ENCODE peak calls at places on chromosomes 7 and 10, in six cellular contexts. One of them, this sample, is unnamed.

GRCh38 chr10:125868372-125868975 is 12.6 kb downstream of the DHX32 start:
- DNase-seq in H9: no peak
- DNase-seq in mesendoderm: peak
- DNase-seq in IMR-90: peak
- DNase-seq in neuronal stem cell: no peak
- DNase-seq in trophoblast cell: peak
- DNase-seq in this sample: peak

GRCh38 chr10:78740976-78741375 is 327.8 kb upstream of the ZMIZ1 start:
- DNase-seq in H9: no peak
- DNase-seq in mesendoderm: no peak
- DNase-seq in IMR-90: no peak
- DNase-seq in neuronal stem cell: no peak
- DNase-seq in trophoblast cell: no peak
- DNase-seq in this sample: no peak

GRCh38 chr10:102452672-102453340 is 1.5 kb upstream of the C10orf95 start:
- DNase-seq in H9: no peak
- DNase-seq in mesendoderm: peak
- DNase-seq in IMR-90: peak
- DNase-seq in neuronal stem cell: no peak
- DNase-seq in trophoblast cell: peak
- DNase-seq in this sample: peak

GRCh38 chr7:120114626-120115025 is 158.3 kb upstream of the KCND2 start:
- DNase-seq in H9: no peak
- DNase-seq in mesendoderm: no peak
- DNase-seq in IMR-90: no peak
- DNase-seq in neuronal stem cell: no peak
- DNase-seq in trophoblast cell: no peak
- DNase-seq in this sample: no peak

GRCh38 chr7:2087744-2088143 is 145.0 kb downstream of the MAD1L1 start:
- DNase-seq in H9: no peak
- DNase-seq in mesendoderm: no peak
- DNase-seq in IMR-90: no peak
- DNase-seq in neuronal stem cell: no peak
- DNase-seq in trophoblast cell: no peak
- DNase-seq in this sample: no peak

GRCh38 chr7:130838738-130839137 is 104.7 kb upstream of the KLF14 start:
- DNase-seq in H9: no peak
- DNase-seq in mesendoderm: no peak
- DNase-seq in IMR-90: peak
- DNase-seq in neuronal stem cell: no peak
- DNase-seq in trophoblast cell: peak
- DNase-seq in this sample: peak

GRCh38 chr10:43647576-43647975 is 1.1 kb downstream of the ZNF32 start:
- DNase-seq in H9: no peak
- DNase-seq in mesendoderm: no peak
- DNase-seq in IMR-90: no peak
- DNase-seq in neuronal stem cell: no peak
- DNase-seq in trophoblast cell: peak
- DNase-seq in this sample: no peak

GRCh38 chr7:43199761-43200160 is 87.3 kb downstream of the HECW1 start:
- DNase-seq in H9: no peak
- DNase-seq in mesendoderm: no peak
- DNase-seq in IMR-90: peak
- DNase-seq in neuronal stem cell: no peak
- DNase-seq in trophoblast cell: no peak
- DNase-seq in this sample: peak

GRCh38 chr7:97307521-97308108 is 190.1 kb downstream of the SDHAF3 start:
- DNase-seq in H9: no peak
- DNase-seq in mesendoderm: no peak
- DNase-seq in IMR-90: peak
- DNase-seq in neuronal stem cell: no peak
- DNase-seq in trophoblast cell: no peak
- DNase-seq in this sample: peak

GRCh38 chr7:74002474-74003017 is 25.4 kb upstream of the ELN start:
- DNase-seq in H9: no peak
- DNase-seq in mesendoderm: no peak
- DNase-seq in IMR-90: peak
- DNase-seq in neuronal stem cell: no peak
- DNase-seq in trophoblast cell: no peak
- DNase-seq in this sample: peak

GRCh38 chr7:129607471-129608120 is 3.9 kb upstream of the NRF1 start:
- DNase-seq in H9: peak
- DNase-seq in mesendoderm: peak
- DNase-seq in IMR-90: no peak
- DNase-seq in neuronal stem cell: no peak
- DNase-seq in trophoblast cell: peak
- DNase-seq in this sample: peak

GRCh38 chr7:17690030-17690429 is 250.3 kb downstream of the SNX13 start:
- DNase-seq in H9: no peak
- DNase-seq in mesendoderm: no peak
- DNase-seq in IMR-90: peak
- DNase-seq in neuronal stem cell: no peak
- DNase-seq in trophoblast cell: peak
- DNase-seq in this sample: peak

GRCh38 chr7:123865517-123866117 is 20.6 kb downstream of the HYAL4 start:
- DNase-seq in H9: peak
- DNase-seq in mesendoderm: peak
- DNase-seq in IMR-90: peak
- DNase-seq in neuronal stem cell: peak
- DNase-seq in trophoblast cell: peak
- DNase-seq in this sample: peak

GRCh38 chr7:87416682-87417587 is 58.5 kb downstream of the ABCB4 start:
- DNase-seq in H9: no peak
- DNase-seq in mesendoderm: peak
- DNase-seq in IMR-90: peak
- DNase-seq in neuronal stem cell: peak
- DNase-seq in trophoblast cell: peak
- DNase-seq in this sample: peak

GRCh38 chr7:112336261-112336660 is 114.0 kb upstream of the IFRD1 start:
- DNase-seq in H9: no peak
- DNase-seq in mesendoderm: no peak
- DNase-seq in IMR-90: no peak
- DNase-seq in neuronal stem cell: no peak
- DNase-seq in trophoblast cell: no peak
- DNase-seq in this sample: no peak

GRCh38 chr10:52172581-52172980 is 141.5 kb upstream of the DKK1 start:
- DNase-seq in H9: no peak
- DNase-seq in mesendoderm: peak
- DNase-seq in IMR-90: peak
- DNase-seq in neuronal stem cell: no peak
- DNase-seq in trophoblast cell: peak
- DNase-seq in this sample: peak

GRCh38 chr10:68088744-68089143 is 13.7 kb upstream of the HERC4 start:
- DNase-seq in H9: no peak
- DNase-seq in mesendoderm: no peak
- DNase-seq in IMR-90: peak
- DNase-seq in neuronal stem cell: no peak
- DNase-seq in trophoblast cell: no peak
- DNase-seq in this sample: no peak

DNA sequence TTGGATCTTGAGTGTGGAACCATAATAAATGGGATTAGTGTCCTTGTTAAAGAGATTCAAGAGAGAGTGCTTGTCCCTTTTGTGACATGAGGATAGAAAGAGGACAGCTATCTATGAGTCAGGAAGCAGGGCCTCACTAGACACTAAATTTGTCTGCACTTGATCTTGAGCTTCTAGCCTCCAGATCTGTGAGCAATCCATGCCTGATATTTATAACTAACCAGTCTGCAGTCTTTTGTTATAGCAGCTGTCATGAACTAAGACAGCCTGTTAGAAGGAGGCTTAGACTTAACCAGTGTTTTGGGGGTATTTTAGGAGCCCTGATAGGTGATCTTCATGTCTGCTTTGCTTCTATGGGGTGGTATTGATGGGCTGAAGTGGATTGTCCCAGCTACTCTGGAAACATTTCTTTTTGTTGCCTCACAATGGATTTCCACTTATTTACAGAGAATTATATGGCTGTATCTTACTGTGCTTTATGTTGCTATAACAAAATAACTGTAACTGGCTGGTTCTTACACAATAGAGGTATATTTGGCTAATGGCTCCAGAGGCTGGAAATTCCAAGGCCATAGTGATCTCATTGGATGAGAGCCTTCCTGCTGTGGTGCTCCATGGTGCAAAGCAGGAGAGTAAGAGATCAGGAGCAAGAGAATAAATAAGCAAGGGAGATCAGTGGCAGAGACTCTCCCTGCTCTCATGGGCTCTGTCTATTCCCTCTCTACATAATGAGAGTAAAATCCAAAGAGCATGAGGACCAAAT is 23.4 kb upstream of the AKR1C3 start:
- DNase-seq in H9: no peak
- DNase-seq in mesendoderm: no peak
- DNase-seq in IMR-90: peak
- DNase-seq in neuronal stem cell: no peak
- DNase-seq in trophoblast cell: no peak
- DNase-seq in this sample: peak
- H3K27ac ChIP-seq in H9: no peak
- H3K27ac ChIP-seq in mesendoderm: no peak
- H3K27ac ChIP-seq in IMR-90: peak
- H3K27ac ChIP-seq in neuronal stem cell: peak
- H3K27ac ChIP-seq in trophoblast cell: peak
- H3K27ac ChIP-seq in this sample: peak

GRCh38 chr7:427506-428103 is 92.0 kb downstream of the PDGFA start:
- DNase-seq in H9: no peak
- DNase-seq in mesendoderm: no peak
- DNase-seq in IMR-90: no peak
- DNase-seq in neuronal stem cell: no peak
- DNase-seq in trophoblast cell: no peak
- DNase-seq in this sample: no peak

GRCh38 chr7:424301-424935 is 95.2 kb downstream of the PDGFA start:
- DNase-seq in H9: no peak
- DNase-seq in mesendoderm: no peak
- DNase-seq in IMR-90: no peak
- DNase-seq in neuronal stem cell: no peak
- DNase-seq in trophoblast cell: no peak
- DNase-seq in this sample: no peak

GRCh38 chr7:426510-426909 is 93.1 kb downstream of the PDGFA start:
- DNase-seq in H9: no peak
- DNase-seq in mesendoderm: no peak
- DNase-seq in IMR-90: no peak
- DNase-seq in neuronal stem cell: no peak
- DNase-seq in trophoblast cell: no peak
- DNase-seq in this sample: no peak

GRCh38 chr7:424961-425793 is 94.5 kb downstream of the PDGFA start:
- DNase-seq in H9: no peak
- DNase-seq in mesendoderm: no peak
- DNase-seq in IMR-90: no peak
- DNase-seq in neuronal stem cell: no peak
- DNase-seq in trophoblast cell: no peak
- DNase-seq in this sample: no peak

GRCh38 chr7:425794-426188 is 93.9 kb downstream of the PDGFA start:
- DNase-seq in H9: no peak
- DNase-seq in mesendoderm: no peak
- DNase-seq in IMR-90: no peak
- DNase-seq in neuronal stem cell: no peak
- DNase-seq in trophoblast cell: no peak
- DNase-seq in this sample: no peak
- H2BK5ac ChIP-seq in H9: no peak
- H2BK5ac ChIP-seq in mesendoderm: no peak
- H2BK5ac ChIP-seq in IMR-90: no peak
- H2BK5ac ChIP-seq in neuronal stem cell: peak
- H2BK5ac ChIP-seq in trophoblast cell: no peak
- H2BK5ac ChIP-seq in this sample: no peak

DNA sequence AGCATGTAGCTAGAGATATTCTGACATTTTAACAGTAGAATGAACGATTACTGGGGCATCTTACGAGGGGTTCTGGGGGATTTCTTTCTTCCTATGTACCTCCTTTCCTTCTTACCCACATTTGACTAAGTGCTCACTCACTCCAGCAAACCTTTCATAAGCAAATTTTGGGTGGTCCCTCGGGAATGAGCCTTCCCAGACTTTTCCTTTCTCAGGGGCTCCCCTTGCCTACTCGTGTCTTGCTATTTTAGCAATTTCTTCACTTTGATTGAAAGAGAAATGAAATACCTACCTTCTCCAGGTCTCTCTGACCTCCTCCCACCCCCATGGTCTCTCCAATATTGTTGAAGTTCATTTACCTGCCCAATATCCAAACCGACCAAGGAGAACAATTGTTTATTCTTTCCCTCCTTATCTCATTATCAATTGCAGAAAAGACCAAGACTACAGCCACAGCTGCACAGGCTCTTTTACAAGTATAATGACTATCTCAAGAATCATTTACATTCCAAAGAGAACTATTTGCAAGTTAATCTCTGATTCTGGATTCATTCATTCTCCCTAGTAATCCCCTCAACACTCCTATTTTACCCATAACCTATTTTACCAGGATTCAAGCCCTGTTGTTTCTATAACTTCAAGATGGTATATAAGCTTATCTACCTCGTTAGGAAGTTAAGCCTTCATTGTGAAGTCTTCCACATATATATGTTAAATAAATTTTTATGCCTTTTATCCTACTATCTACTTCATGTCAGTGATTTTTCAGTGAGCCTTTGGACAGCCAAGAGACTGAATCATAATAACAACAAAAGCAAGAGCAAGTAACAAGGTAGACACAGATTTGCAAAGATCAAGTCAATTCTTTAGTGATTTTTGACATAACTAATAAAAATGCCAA is 480.6 kb downstream of the IPMK start:
- DNase-seq in H9: peak
- DNase-seq in mesendoderm: peak
- DNase-seq in IMR-90: no peak
- DNase-seq in neuronal stem cell: no peak
- DNase-seq in trophoblast cell: no peak
- DNase-seq in this sample: no peak
- H3K27ac ChIP-seq in H9: peak
- H3K27ac ChIP-seq in mesendoderm: no peak
- H3K27ac ChIP-seq in IMR-90: no peak
- H3K27ac ChIP-seq in neuronal stem cell: no peak
- H3K27ac ChIP-seq in trophoblast cell: peak
- H3K27ac ChIP-seq in this sample: no peak

GRCh38 chr7:47978790-47979144 is 648 bp downstream of the HUS1 start:
- DNase-seq in H9: no peak
- DNase-seq in mesendoderm: no peak
- DNase-seq in IMR-90: no peak
- DNase-seq in neuronal stem cell: no peak
- DNase-seq in trophoblast cell: no peak
- DNase-seq in this sample: no peak
- H2BK5ac ChIP-seq in H9: no peak
- H2BK5ac ChIP-seq in mesendoderm: peak
- H2BK5ac ChIP-seq in IMR-90: peak
- H2BK5ac ChIP-seq in neuronal stem cell: no peak
- H2BK5ac ChIP-seq in trophoblast cell: no peak
- H2BK5ac ChIP-seq in this sample: no peak

This sample was measured in mesenchymal stem cell.